ENCODE peak calls at places on chromosomes 5 and 9, in four cellular contexts. One of them, this sample, is unnamed.

GRCh38 chr9:99447951-99448350 is 225.9 kb downstream of the SEC61B start:
- DNase-seq in RWPE1: no peak
- DNase-seq in mesothelial cell of epicardium: no peak
- DNase-seq in bronchial epithelial cell: no peak
- DNase-seq in this sample: no peak

GRCh38 chr5:32392039-32392438 is 52.5 kb downstream of the ZFR start:
- DNase-seq in RWPE1: no peak
- DNase-seq in mesothelial cell of epicardium: no peak
- DNase-seq in bronchial epithelial cell: no peak
- DNase-seq in this sample: no peak

GRCh38 chr5:125037020-125037419 is 290.6 kb upstream of the ZNF608 start:
- DNase-seq in RWPE1: no peak
- DNase-seq in mesothelial cell of epicardium: no peak
- DNase-seq in bronchial epithelial cell: no peak
- DNase-seq in this sample: no peak

GRCh38 chr5:159330131-159330530 is at the start of gene IL12B:
- DNase-seq in RWPE1: peak; percentile 49
- DNase-seq in mesothelial cell of epicardium: no peak
- DNase-seq in bronchial epithelial cell: peak; percentile 29
- DNase-seq in this sample: peak; percentile 19

GRCh38 chr5:139982157-139982974 is 60.7 kb downstream of the NRG2 start:
- DNase-seq in RWPE1: peak; percentile 21
- DNase-seq in mesothelial cell of epicardium: no peak
- DNase-seq in bronchial epithelial cell: peak; percentile 54
- DNase-seq in this sample: peak; percentile 64

GRCh38 chr9:98142925-98143481 is 24.0 kb upstream of the TRIM14 start:
- DNase-seq in RWPE1: no peak
- DNase-seq in mesothelial cell of epicardium: no peak
- DNase-seq in bronchial epithelial cell: no peak
- DNase-seq in this sample: no peak

GRCh38 chr5:6941635-6942034 is 228.4 kb downstream of the TENT4A start:
- DNase-seq in RWPE1: no peak
- DNase-seq in mesothelial cell of epicardium: no peak
- DNase-seq in bronchial epithelial cell: no peak
- DNase-seq in this sample: no peak

GRCh38 chr9:84856181-84856632 is 186.7 kb downstream of the NTRK2 start:
- DNase-seq in RWPE1: no peak
- DNase-seq in mesothelial cell of epicardium: no peak
- DNase-seq in bronchial epithelial cell: no peak
- DNase-seq in this sample: peak; percentile 42

GRCh38 chr5:154764967-154765366 is 9.8 kb downstream of the LARP1 start:
- DNase-seq in RWPE1: no peak
- DNase-seq in mesothelial cell of epicardium: no peak
- DNase-seq in bronchial epithelial cell: no peak
- DNase-seq in this sample: no peak

GRCh38 chr9:98335666-98336065 is 80.2 kb upstream of the TBC1D2 start:
- DNase-seq in RWPE1: no peak
- DNase-seq in mesothelial cell of epicardium: no peak
- DNase-seq in bronchial epithelial cell: no peak
- DNase-seq in this sample: no peak

GRCh38 chr9:24931894-24932293 is 386.2 kb upstream of the IZUMO3 start:
- DNase-seq in RWPE1: no peak
- DNase-seq in mesothelial cell of epicardium: no peak
- DNase-seq in bronchial epithelial cell: no peak
- DNase-seq in this sample: no peak

GRCh38 chr5:112635276-112635675 is 102.4 kb upstream of the APC start:
- DNase-seq in RWPE1: no peak
- DNase-seq in mesothelial cell of epicardium: no peak
- DNase-seq in bronchial epithelial cell: peak; percentile 42
- DNase-seq in this sample: no peak

GRCh38 chr5:93819666-93820065 is 78.3 kb upstream of the POU5F2 start:
- DNase-seq in RWPE1: no peak
- DNase-seq in mesothelial cell of epicardium: no peak
- DNase-seq in bronchial epithelial cell: no peak
- DNase-seq in this sample: no peak

GRCh38 chr9:134305533-134305932 is 20.7 kb upstream of the RXRA start:
- DNase-seq in RWPE1: no peak
- DNase-seq in mesothelial cell of epicardium: no peak
- DNase-seq in bronchial epithelial cell: no peak
- DNase-seq in this sample: no peak

GRCh38 chr9:10238087-10238486 is 374.7 kb downstream of the PTPRD start:
- DNase-seq in RWPE1: no peak
- DNase-seq in mesothelial cell of epicardium: no peak
- DNase-seq in bronchial epithelial cell: no peak
- DNase-seq in this sample: no peak

GRCh38 chr9:71797266-71797665 is 29.0 kb upstream of the CEMIP2 start:
- DNase-seq in RWPE1: no peak
- DNase-seq in mesothelial cell of epicardium: no peak
- DNase-seq in bronchial epithelial cell: no peak
- DNase-seq in this sample: no peak

GRCh38 chr5:147483197-147483790 is 26.6 kb downstream of the DPYSL3 start:
- DNase-seq in RWPE1: no peak
- DNase-seq in mesothelial cell of epicardium: no peak
- DNase-seq in bronchial epithelial cell: peak; percentile 58
- DNase-seq in this sample: no peak

GRCh38 chr5:1204693-1205242 is 3.4 kb downstream of the SLC6A19 start:
- DNase-seq in RWPE1: no peak
- DNase-seq in mesothelial cell of epicardium: no peak
- DNase-seq in bronchial epithelial cell: peak; percentile 14
- DNase-seq in this sample: peak; percentile 39

GRCh38 chr5:111254613-111255012 is 30.4 kb downstream of the CAMK4 start:
- DNase-seq in RWPE1: no peak
- DNase-seq in mesothelial cell of epicardium: no peak
- DNase-seq in bronchial epithelial cell: no peak
- DNase-seq in this sample: no peak

GRCh38 chr9:131174681-131175239 is 49.4 kb downstream of the NUP214 start:
- DNase-seq in RWPE1: no peak
- DNase-seq in mesothelial cell of epicardium: no peak
- DNase-seq in bronchial epithelial cell: no peak
- DNase-seq in this sample: no peak

GRCh38 chr9:120875954-120876841 is 790 bp downstream of the PHF19 start:
- DNase-seq in RWPE1: peak; percentile 98
- DNase-seq in mesothelial cell of epicardium: no peak
- DNase-seq in bronchial epithelial cell: peak; percentile 69
- DNase-seq in this sample: peak; percentile 86

GRCh38 chr5:14462681-14463080 is 118.9 kb upstream of the OTULINL start:
- DNase-seq in RWPE1: no peak
- DNase-seq in mesothelial cell of epicardium: no peak
- DNase-seq in bronchial epithelial cell: no peak
- DNase-seq in this sample: no peak

GRCh38 chr5:10592598-10592997 is 28.7 kb downstream of the ANKRD33B start:
- DNase-seq in RWPE1: no peak
- DNase-seq in mesothelial cell of epicardium: no peak
- DNase-seq in bronchial epithelial cell: no peak
- DNase-seq in this sample: no peak

GRCh38 chr9:74245871-74246552 is 251.1 kb upstream of the RORB start:
- DNase-seq in RWPE1: no peak
- DNase-seq in mesothelial cell of epicardium: no peak
- DNase-seq in bronchial epithelial cell: no peak
- DNase-seq in this sample: no peak

GRCh38 chr9:108924436-108924835 is 9.5 kb downstream of the ELP1 start:
- DNase-seq in RWPE1: no peak
- DNase-seq in mesothelial cell of epicardium: no peak
- DNase-seq in bronchial epithelial cell: no peak
- DNase-seq in this sample: no peak

GRCh38 chr5:29367176-29367833 is 1826.2 kb upstream of the CDH6 start:
- DNase-seq in RWPE1: no peak
- DNase-seq in mesothelial cell of epicardium: no peak
- DNase-seq in bronchial epithelial cell: no peak
- DNase-seq in this sample: no peak

GRCh38 chr5:141402553-141403328 is at the start of gene PCDHGA9:
- DNase-seq in RWPE1: peak; percentile 47
- DNase-seq in mesothelial cell of epicardium: no peak
- DNase-seq in bronchial epithelial cell: peak; percentile 20
- DNase-seq in this sample: no peak

GRCh38 chr5:73902327-73903051 is 276.5 kb downstream of the ARHGEF28 start:
- DNase-seq in RWPE1: peak; percentile 58
- DNase-seq in mesothelial cell of epicardium: no peak
- DNase-seq in bronchial epithelial cell: peak; percentile 54
- DNase-seq in this sample: peak; percentile 39

GRCh38 chr9:83956288-83957028 is 23.6 kb downstream of the HNRNPK start:
- DNase-seq in RWPE1: peak; percentile 76
- DNase-seq in mesothelial cell of epicardium: no peak
- DNase-seq in bronchial epithelial cell: no peak
- DNase-seq in this sample: no peak

GRCh38 chr9:95317893-95318211 is 343 bp upstream of the FANCC start:
- DNase-seq in RWPE1: no peak
- DNase-seq in mesothelial cell of epicardium: no peak
- DNase-seq in bronchial epithelial cell: no peak
- DNase-seq in this sample: no peak

GRCh38 chr9:95316274-95316673 is 1.2 kb downstream of the FANCC start:
- DNase-seq in RWPE1: no peak
- DNase-seq in mesothelial cell of epicardium: no peak
- DNase-seq in bronchial epithelial cell: no peak
- DNase-seq in this sample: no peak

GRCh38 chr9:95317119-95317892 is at the start of gene FANCC:
- DNase-seq in RWPE1: peak; percentile 93
- DNase-seq in mesothelial cell of epicardium: peak; percentile 94
- DNase-seq in bronchial epithelial cell: peak; percentile 48
- DNase-seq in this sample: peak; percentile 71

GRCh38 chr9:95315108-95315746 is 2.3 kb downstream of the FANCC start:
- DNase-seq in RWPE1: no peak
- DNase-seq in mesothelial cell of epicardium: no peak
- DNase-seq in bronchial epithelial cell: no peak
- DNase-seq in this sample: no peak

DNA sequence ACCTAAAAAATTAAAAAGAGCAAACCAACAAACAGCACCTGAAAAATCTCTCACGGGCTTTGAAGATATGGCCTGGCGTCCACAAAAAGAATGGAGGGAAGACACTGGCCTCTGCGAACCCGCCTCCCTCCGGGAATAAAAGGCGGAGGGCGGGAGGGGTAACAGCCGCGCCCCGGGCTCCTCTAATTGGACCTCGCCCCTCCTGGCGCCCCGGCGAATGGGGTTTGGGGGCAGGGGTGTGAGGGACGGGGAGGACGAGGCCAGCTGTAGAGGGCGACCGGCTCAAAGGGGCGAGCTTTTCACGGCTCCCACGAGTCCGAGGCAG is 753 bp downstream of the FANCC start:
- DNase-seq in RWPE1: peak; percentile 96
- DNase-seq in mesothelial cell of epicardium: peak; percentile 49
- DNase-seq in bronchial epithelial cell: peak; percentile 42
- DNase-seq in this sample: peak; percentile 41
- TF ChIP-seq CTCF in RWPE1: peak; percentile 8
- TF ChIP-seq CTCF in mesothelial cell of epicardium: no peak
- TF ChIP-seq CTCF in bronchial epithelial cell: peak; percentile 5
- TF ChIP-seq CTCF in this sample: peak; percentile 23

DNA sequence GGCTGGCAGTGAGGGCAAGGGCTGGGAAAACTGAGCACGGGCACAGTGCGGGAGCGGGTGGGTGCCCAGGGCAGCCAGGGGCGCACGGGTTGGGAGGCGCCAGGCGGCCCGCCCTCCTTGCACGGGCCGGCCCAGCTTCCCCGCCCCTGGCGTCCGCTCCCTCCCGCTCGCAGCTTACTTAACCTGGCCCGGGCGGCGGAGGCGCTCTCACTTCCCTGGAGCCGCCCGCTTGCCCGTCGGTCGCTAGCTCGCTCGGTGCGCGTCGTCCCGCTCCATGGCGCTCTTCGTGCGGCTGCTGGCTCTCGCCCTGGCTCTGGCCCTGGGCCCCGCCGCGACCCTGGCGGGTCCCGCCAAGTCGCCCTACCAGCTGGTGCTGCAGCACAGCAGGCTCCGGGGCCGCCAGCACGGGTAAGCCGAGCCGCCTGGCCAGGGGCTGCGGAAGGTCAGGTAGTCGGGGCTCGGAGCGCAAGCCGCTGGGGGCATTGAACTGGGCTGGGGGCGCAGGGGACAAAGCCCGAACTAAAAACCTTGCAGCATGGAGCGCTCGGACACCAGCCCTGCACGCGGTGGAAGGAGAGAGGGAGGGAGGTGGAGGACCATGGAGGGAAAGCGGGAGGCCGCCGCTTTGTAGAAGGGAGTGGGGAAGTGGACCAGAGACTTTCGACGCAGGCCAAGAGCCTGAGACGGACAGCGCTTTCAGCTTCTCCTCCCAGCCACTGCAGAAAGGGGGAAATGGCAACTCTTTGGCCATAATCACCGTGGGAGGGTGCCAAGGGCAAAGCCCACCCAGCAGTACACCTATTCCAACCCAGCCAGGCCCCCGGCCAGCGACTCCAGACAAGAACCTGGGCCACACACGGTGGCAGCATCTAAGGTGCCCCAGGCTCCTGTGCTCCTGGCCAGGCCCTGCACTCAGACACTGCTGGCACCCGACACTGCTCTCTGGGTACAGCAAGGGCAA is at the start of gene TGFBI:
- DNase-seq in RWPE1: peak; percentile 90
- DNase-seq in mesothelial cell of epicardium: peak; percentile 54
- DNase-seq in bronchial epithelial cell: no peak
- DNase-seq in this sample: peak; percentile 42
- TF ChIP-seq CTCF in RWPE1: no peak
- TF ChIP-seq CTCF in mesothelial cell of epicardium: no peak
- TF ChIP-seq CTCF in bronchial epithelial cell: peak; percentile 39
- TF ChIP-seq CTCF in this sample: peak; percentile 45

GRCh38 chr9:6686396-6686795 is 40.9 kb upstream of the GLDC start:
- DNase-seq in RWPE1: no peak
- DNase-seq in mesothelial cell of epicardium: no peak
- DNase-seq in bronchial epithelial cell: peak; percentile 39
- DNase-seq in this sample: peak; percentile 39
- TF ChIP-seq CTCF in RWPE1: peak; percentile 38
- TF ChIP-seq CTCF in mesothelial cell of epicardium: no peak
- TF ChIP-seq CTCF in bronchial epithelial cell: peak; percentile 22
- TF ChIP-seq CTCF in this sample: peak; percentile 63

GRCh38 chr5:123157797-123158528 is 68.9 kb downstream of the PRDM6 start:
- DNase-seq in RWPE1: peak; percentile 63
- DNase-seq in mesothelial cell of epicardium: no peak
- DNase-seq in bronchial epithelial cell: peak; percentile 84
- DNase-seq in this sample: peak; percentile 52
- TF ChIP-seq CTCF in RWPE1: no peak
- TF ChIP-seq CTCF in mesothelial cell of epicardium: no peak
- TF ChIP-seq CTCF in bronchial epithelial cell: no peak
- TF ChIP-seq CTCF in this sample: peak; percentile 49

DNA sequence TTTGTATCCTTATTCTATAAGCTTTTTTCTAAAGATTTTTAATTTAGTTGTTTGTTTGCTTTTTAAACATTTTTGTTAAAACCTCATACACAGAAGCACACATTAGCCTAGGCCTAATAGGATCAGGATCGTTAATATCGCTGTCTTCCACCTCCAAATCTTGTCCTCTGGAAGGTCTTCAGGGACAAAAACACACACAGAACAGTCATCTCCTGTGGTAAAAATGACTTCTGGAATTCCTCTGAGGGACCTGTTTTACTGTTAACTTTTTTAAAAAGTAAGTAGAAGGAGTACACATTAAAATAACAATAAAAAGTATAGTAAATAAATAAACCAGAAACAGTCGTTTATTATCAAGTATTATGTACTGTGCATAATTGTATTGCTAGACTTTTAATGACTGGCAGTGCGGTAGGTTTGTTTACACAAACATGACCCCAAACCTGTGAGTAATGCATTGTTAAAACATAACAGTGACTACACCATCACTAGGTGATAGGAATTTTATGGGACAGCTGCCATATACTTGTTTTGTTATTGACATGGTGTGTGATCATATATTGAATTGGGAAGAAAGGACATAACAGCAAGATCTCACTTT is 109.6 kb downstream of the ZCCHC7 start:
- DNase-seq in RWPE1: peak; percentile 10
- DNase-seq in mesothelial cell of epicardium: no peak
- DNase-seq in bronchial epithelial cell: peak; percentile 76
- DNase-seq in this sample: peak; percentile 58
- TF ChIP-seq CTCF in RWPE1: no peak
- TF ChIP-seq CTCF in mesothelial cell of epicardium: no peak
- TF ChIP-seq CTCF in bronchial epithelial cell: no peak
- TF ChIP-seq CTCF in this sample: no peak

GRCh38 chr9:30039712-30040111 is 2344.7 kb upstream of the ACO1 start:
- DNase-seq in RWPE1: no peak
- DNase-seq in mesothelial cell of epicardium: no peak
- DNase-seq in bronchial epithelial cell: no peak
- DNase-seq in this sample: no peak
- TF ChIP-seq CTCF in RWPE1: no peak
- TF ChIP-seq CTCF in mesothelial cell of epicardium: no peak
- TF ChIP-seq CTCF in bronchial epithelial cell: no peak
- TF ChIP-seq CTCF in this sample: no peak

This sample was measured in HFFc6.